ENCODE peak calls at places on chromosomes 2 and 18, in five cellular contexts. F is HCT116, D is spleen, H is suprapubic skin, Y is transverse colon. L is an unnamed sample.

GRCh38 chr2:224142397-224143312 is 103.6 kb upstream of the SERPINE2 start:
- DNase-seq in F (no peak), D (no peak), H (no peak), Y (no peak), L (no peak)

GRCh38 chr2:44237221-44237620 is 38.1 kb upstream of the SLC3A1 start:
- DNase-seq in F (no peak), D (no peak), H (no peak), Y (no peak), L (peak; percentile 8)

GRCh38 chr2:170396799-170397459 is 219.0 kb downstream of the MYO3B start:
- DNase-seq in F (no peak), D (no peak), H (no peak), Y (no peak), L (no peak)

GRCh38 chr2:105518897-105519296 is 120.0 kb upstream of the FHL2 start:
- DNase-seq in F (no peak), D (no peak), H (no peak), Y (peak; percentile 10), L (no peak)

GRCh38 chr2:239584986-239585385 is 184.2 kb upstream of the HDAC4 start:
- DNase-seq in F (no peak), D (peak; percentile 34), H (no peak), Y (no peak), L (no peak)

GRCh38 chr2:234770081-234770506 is 181.7 kb upstream of the SH3BP4 start:
- DNase-seq in F (no peak), D (no peak), H (no peak), Y (no peak), L (no peak)

GRCh38 chr2:206098471-206098870 is 12.5 kb upstream of the INO80D start:
- DNase-seq in F (no peak), D (no peak), H (no peak), Y (no peak), L (no peak)

GRCh38 chr2:57516740-57517340 is 529.8 kb upstream of the VRK2 start:
- DNase-seq in F (peak; percentile 41), D (no peak), H (no peak), Y (no peak), L (no peak)

GRCh38 chr2:130355578-130356431 is at the start of gene PTPN18:
- DNase-seq in F (peak; percentile 58), D (peak; percentile 98), H (peak; percentile 91), Y (peak; percentile 92), L (peak; percentile 86)

GRCh38 chr2:240836781-240837467 is 16.9 kb upstream of the KIF1A start:
- DNase-seq in F (no peak), D (peak; percentile 74), H (peak; percentile 79), Y (no peak), L (no peak)

GRCh38 chr2:30336978-30337841 is 105.9 kb downstream of the LBH start:
- DNase-seq in F (no peak), D (peak; percentile 88), H (no peak), Y (peak; percentile 57), L (peak; percentile 62)

GRCh38 chr2:29042581-29043075 is 31.7 kb downstream of the PCARE start:
- DNase-seq in F (no peak), D (no peak), H (no peak), Y (no peak), L (no peak)

GRCh38 chr2:43518718-43519117 is 77.1 kb downstream of the THADA start:
- DNase-seq in F (no peak), D (no peak), H (no peak), Y (no peak), L (no peak)

GRCh38 chr2:29220506-29221270 is 105.5 kb downstream of the CLIP4 start:
- DNase-seq in F (no peak), D (peak; percentile 58), H (peak; percentile 58), Y (no peak), L (no peak)

GRCh38 chr2:196464311-196464710 is 175.2 kb upstream of the CCDC150 start:
- DNase-seq in F (no peak), D (no peak), H (no peak), Y (no peak), L (no peak)

GRCh38 chr18:5298156-5298852 is 2.8 kb upstream of the ZBTB14 start:
- DNase-seq in F (no peak), D (no peak), H (no peak), Y (no peak), L (no peak)

GRCh38 chr2:145066795-145067194 is 546.9 kb upstream of the ZEB2 start:
- DNase-seq in F (no peak), D (no peak), H (no peak), Y (no peak), L (no peak)

GRCh38 chr18:62420513-62421209 is 95.6 kb downstream of the TNFRSF11A start:
- DNase-seq in F (no peak), D (no peak), H (no peak), Y (peak; percentile 62), L (no peak)

GRCh38 chr18:12849548-12849947 is 34.5 kb downstream of the PTPN2 start:
- DNase-seq in F (no peak), D (no peak), H (no peak), Y (no peak), L (no peak)

GRCh38 chr2:40352321-40353099 is 99.4 kb downstream of the SLC8A1 start:
- DNase-seq in F (no peak), D (no peak), H (no peak), Y (no peak), L (no peak)

GRCh38 chr2:41736105-41736567 is 311.7 kb upstream of the PKDCC start:
- DNase-seq in F (no peak), D (no peak), H (no peak), Y (no peak), L (no peak)

GRCh38 chr2:163800889-163801498 is 65.2 kb upstream of the FIGN start:
- DNase-seq in F (no peak), D (no peak), H (no peak), Y (no peak), L (no peak)

GRCh38 chr2:220148849-220149248 is 521.4 kb downstream of the SLC4A3 start:
- DNase-seq in F (no peak), D (no peak), H (no peak), Y (no peak), L (no peak)

GRCh38 chr2:72001937-72002690 is 145.5 kb downstream of the CYP26B1 start:
- DNase-seq in F (no peak), D (no peak), H (no peak), Y (no peak), L (no peak)

GRCh38 chr2:139271149-139271548 is 491.0 kb upstream of the NXPH2 start:
- DNase-seq in F (no peak), D (no peak), H (no peak), Y (no peak), L (no peak)

GRCh38 chr18:54224379-54225014 is at the start of gene MBD2:
- DNase-seq in F (peak; percentile 89), D (peak; percentile 99), H (peak; percentile 96), Y (peak; percentile 96), L (peak; percentile 60)

GRCh38 chr18:54220406-54220805 is 4.1 kb downstream of the MBD2 start:
- DNase-seq in F (no peak), D (no peak), H (no peak), Y (no peak), L (no peak)

GRCh38 chr18:54223568-54224241 is 764 bp downstream of the MBD2 start:
- DNase-seq in F (peak; percentile 59), D (peak; percentile 91), H (no peak), Y (peak; percentile 86), L (peak; percentile 25)

GRCh38 chr18:54218299-54218698 is 6.2 kb downstream of the MBD2 start:
- DNase-seq in F (no peak), D (no peak), H (no peak), Y (no peak), L (no peak)

GRCh38 chr18:54222922-54223567 is 1.4 kb downstream of the MBD2 start:
- DNase-seq in F (peak; percentile 12), D (no peak), H (no peak), Y (no peak), L (no peak)
- TF ChIP-seq POLR2AphosphoS5 in F (no peak), D (no peak), H (no peak), Y (no peak), L (peak; percentile 60)

DNA sequence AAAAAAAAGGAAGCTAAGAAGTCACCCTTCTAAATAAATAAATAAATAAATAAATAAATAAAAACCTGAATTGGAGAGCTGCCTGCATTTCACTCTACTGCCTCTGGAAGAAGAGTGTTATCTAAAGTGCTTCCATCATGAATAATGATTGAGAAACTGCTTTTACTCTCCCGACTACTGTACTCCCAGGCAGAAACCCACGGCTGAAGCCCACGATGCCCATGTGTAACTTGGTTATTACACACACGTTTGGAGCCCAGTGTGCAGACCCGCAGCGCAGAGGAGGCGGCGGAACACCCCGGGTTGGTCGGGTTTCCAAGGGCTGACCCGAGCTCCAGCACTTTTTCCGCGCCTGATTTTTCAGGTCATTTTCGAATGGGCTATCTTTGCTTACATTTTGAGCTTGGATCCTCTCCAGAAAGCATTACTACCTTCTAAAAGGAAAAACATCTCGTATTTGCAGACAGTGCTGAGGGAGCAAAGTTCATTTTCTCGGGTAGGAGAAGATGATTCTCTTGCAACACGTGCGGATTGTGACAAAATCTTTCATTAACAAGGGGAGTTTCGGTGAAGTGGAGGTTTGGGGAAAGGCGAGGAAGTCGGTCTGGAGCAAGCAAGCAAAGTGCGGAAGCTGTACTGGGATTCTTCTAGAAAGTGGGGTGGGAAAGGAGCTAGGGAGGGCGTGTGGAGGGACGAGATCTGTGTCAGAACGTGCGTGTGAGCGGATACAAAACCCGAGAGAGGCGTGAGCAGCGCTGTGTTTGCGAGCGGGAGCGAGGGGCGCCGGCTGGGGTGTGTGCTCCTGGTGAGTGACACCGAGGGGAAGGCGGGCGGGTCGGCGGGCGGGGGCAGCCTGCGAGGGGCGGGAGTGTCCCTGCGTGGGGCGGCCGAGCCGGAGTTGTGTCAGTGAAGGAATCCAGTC is at the start of gene SPATS2L:
- DNase-seq in F (peak; percentile 22), D (peak; percentile 89), H (peak; percentile 90), Y (peak; percentile 81), L (peak; percentile 40)
- TF ChIP-seq POLR2A in F (no peak), D (no peak), H (no peak), Y (peak; percentile 62), L (no peak)

GRCh38 chr2:177812713-177813396 is 259.7 kb downstream of the PDE11A start:
- DNase-seq in F (no peak), D (no peak), H (no peak), Y (no peak), L (no peak)
- TF ChIP-seq POLR2AphosphoS5 in F (no peak), D (no peak), H (no peak), Y (no peak), L (no peak)

DNA sequence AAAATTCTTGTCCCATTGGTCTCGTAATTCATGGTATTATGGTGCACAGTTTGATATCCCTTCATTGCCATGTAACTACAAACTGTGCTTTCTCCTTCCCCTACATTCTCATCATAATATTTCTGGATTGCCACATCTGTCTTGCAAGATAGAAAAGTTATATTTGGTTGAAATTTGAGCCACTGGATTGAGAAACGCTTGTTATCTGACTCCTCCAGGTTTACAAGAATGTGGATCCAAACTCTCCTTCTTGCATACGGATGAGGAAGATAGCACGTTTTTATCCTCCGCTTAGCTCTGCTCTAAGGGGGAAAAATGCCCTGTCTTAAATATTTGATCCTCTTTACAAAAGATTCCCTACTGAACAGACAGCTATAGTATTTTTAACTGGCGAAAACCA is 438.2 kb downstream of the TSN start:
- DNase-seq in F (no peak), D (no peak), H (no peak), Y (no peak), L (no peak)
- TF ChIP-seq POLR2A in F (no peak), D (no peak), H (no peak), Y (no peak), L (no peak)

GRCh38 chr2:11344956-11345671 is 678 bp upstream of the ROCK2 start:
- DNase-seq in F (peak; percentile 76), D (no peak), H (no peak), Y (peak; percentile 79), L (no peak)
- TF ChIP-seq POLR2AphosphoS5 in F (no peak), D (peak; percentile 20), H (peak; percentile 2), Y (peak; percentile 55), L (no peak)